ENCODE peak calls at places on chromosomes 11 and 22, in six cellular contexts. One of them, this sample, is unnamed. For H3K27me3, the result is how much of the 10 kb centered on the place peaks cover.

GRCh38 chr11:13065200-13065787 is 56.2 kb downstream of the RASSF10 start:
- DNase-seq in suprapubic skin: no peak
- DNase-seq in tibial nerve: no peak
- DNase-seq in stomach: no peak
- DNase-seq in ovary: no peak
- DNase-seq in adrenal gland: no peak
- DNase-seq in this sample: no peak

GRCh38 chr11:18739684-18740083 is 13.7 kb upstream of the IGSF22 start:
- DNase-seq in ovary: no peak
- DNase-seq in suprapubic skin: no peak
- DNase-seq in adrenal gland: no peak
- DNase-seq in stomach: no peak
- DNase-seq in tibial nerve: no peak
- DNase-seq in this sample: no peak

GRCh38 chr22:19750666-19751490 is 9.7 kb upstream of the TBX1 start:
- DNase-seq in tibial nerve: no peak
- DNase-seq in stomach: no peak
- DNase-seq in ovary: no peak
- DNase-seq in adrenal gland: no peak
- DNase-seq in suprapubic skin: no peak
- DNase-seq in this sample: no peak

GRCh38 chr11:48228761-48229160 is 12.2 kb downstream of the OR4B1 start:
- DNase-seq in suprapubic skin: no peak
- DNase-seq in ovary: no peak
- DNase-seq in adrenal gland: no peak
- DNase-seq in stomach: no peak
- DNase-seq in tibial nerve: no peak
- DNase-seq in this sample: no peak

GRCh38 chr11:99449345-99449744 is 428.6 kb downstream of the CNTN5 start:
- DNase-seq in adrenal gland: no peak
- DNase-seq in suprapubic skin: no peak
- DNase-seq in stomach: no peak
- DNase-seq in tibial nerve: no peak
- DNase-seq in ovary: no peak
- DNase-seq in this sample: no peak

GRCh38 chr11:109236696-109237095 is 185.3 kb upstream of the C11orf87 start:
- DNase-seq in ovary: no peak
- DNase-seq in suprapubic skin: no peak
- DNase-seq in tibial nerve: no peak
- DNase-seq in adrenal gland: no peak
- DNase-seq in stomach: no peak
- DNase-seq in this sample: no peak

GRCh38 chr11:77089004-77089545 is 13.6 kb upstream of the OMP start:
- DNase-seq in tibial nerve: no peak
- DNase-seq in adrenal gland: no peak
- DNase-seq in suprapubic skin: no peak
- DNase-seq in stomach: no peak
- DNase-seq in ovary: no peak
- DNase-seq in this sample: no peak

GRCh38 chr11:16839821-16840220 is 101.4 kb downstream of the C11orf58 start:
- DNase-seq in ovary: no peak
- DNase-seq in tibial nerve: no peak
- DNase-seq in stomach: no peak
- DNase-seq in adrenal gland: no peak
- DNase-seq in suprapubic skin: no peak
- DNase-seq in this sample: no peak

GRCh38 chr11:74485868-74486267 is 7.7 kb downstream of the LIPT2 start:
- DNase-seq in ovary: no peak
- DNase-seq in stomach: no peak
- DNase-seq in suprapubic skin: no peak
- DNase-seq in adrenal gland: no peak
- DNase-seq in tibial nerve: no peak
- DNase-seq in this sample: no peak

GRCh38 chr11:134079317-134079716 is 10.4 kb downstream of the JAM3 start:
- DNase-seq in suprapubic skin: no peak
- DNase-seq in stomach: no peak
- DNase-seq in adrenal gland: no peak
- DNase-seq in ovary: no peak
- DNase-seq in tibial nerve: no peak
- DNase-seq in this sample: no peak

GRCh38 chr22:29313126-29314071 is 2.1 kb downstream of the RASL10A start:
- DNase-seq in ovary: peak
- DNase-seq in adrenal gland: peak
- DNase-seq in stomach: no peak
- DNase-seq in suprapubic skin: no peak
- DNase-seq in tibial nerve: peak
- DNase-seq in this sample: no peak

GRCh38 chr11:76102772-76103171 is 103.5 kb downstream of the WNT11 start:
- DNase-seq in tibial nerve: no peak
- DNase-seq in adrenal gland: peak
- DNase-seq in stomach: peak
- DNase-seq in suprapubic skin: no peak
- DNase-seq in ovary: no peak
- DNase-seq in this sample: no peak

GRCh38 chr11:35089724-35090505 is 49.1 kb upstream of the CD44 start:
- DNase-seq in stomach: no peak
- DNase-seq in ovary: no peak
- DNase-seq in suprapubic skin: no peak
- DNase-seq in adrenal gland: no peak
- DNase-seq in tibial nerve: no peak
- DNase-seq in this sample: no peak

GRCh38 chr22:17998913-17999312 is 25.4 kb downstream of the MICAL3 start:
- DNase-seq in adrenal gland: no peak
- DNase-seq in suprapubic skin: no peak
- DNase-seq in stomach: no peak
- DNase-seq in tibial nerve: no peak
- DNase-seq in ovary: no peak
- DNase-seq in this sample: no peak

GRCh38 chr11:125950178-125950490 is 4.3 kb downstream of the VSIG10L2 start:
- DNase-seq in stomach: no peak
- DNase-seq in suprapubic skin: no peak
- DNase-seq in ovary: no peak
- DNase-seq in adrenal gland: no peak
- DNase-seq in tibial nerve: no peak
- DNase-seq in this sample: no peak

GRCh38 chr11:123587044-123587443 is 67.4 kb downstream of the SCN3B start:
- DNase-seq in stomach: no peak
- DNase-seq in ovary: no peak
- DNase-seq in tibial nerve: no peak
- DNase-seq in adrenal gland: no peak
- DNase-seq in suprapubic skin: no peak
- DNase-seq in this sample: no peak
- H3K27me3 ChIP-seq in stomach: under half
- H3K27me3 ChIP-seq in ovary: under half
- H3K27me3 ChIP-seq in tibial nerve: under half
- H3K27me3 ChIP-seq in adrenal gland: under half
- H3K27me3 ChIP-seq in suprapubic skin: under half
- H3K27me3 ChIP-seq in this sample: under half

GRCh38 chr22:42269407-42270177 is 861 bp downstream of the TCF20 start:
- DNase-seq in adrenal gland: peak
- DNase-seq in stomach: peak
- DNase-seq in ovary: peak
- DNase-seq in suprapubic skin: no peak
- DNase-seq in tibial nerve: no peak
- DNase-seq in this sample: peak
- TF ChIP-seq POLR2A in adrenal gland: no peak
- TF ChIP-seq POLR2A in stomach: no peak
- TF ChIP-seq POLR2A in ovary: no peak
- TF ChIP-seq POLR2A in suprapubic skin: no peak
- TF ChIP-seq POLR2A in tibial nerve: no peak
- TF ChIP-seq POLR2A in this sample: no peak

DNA sequence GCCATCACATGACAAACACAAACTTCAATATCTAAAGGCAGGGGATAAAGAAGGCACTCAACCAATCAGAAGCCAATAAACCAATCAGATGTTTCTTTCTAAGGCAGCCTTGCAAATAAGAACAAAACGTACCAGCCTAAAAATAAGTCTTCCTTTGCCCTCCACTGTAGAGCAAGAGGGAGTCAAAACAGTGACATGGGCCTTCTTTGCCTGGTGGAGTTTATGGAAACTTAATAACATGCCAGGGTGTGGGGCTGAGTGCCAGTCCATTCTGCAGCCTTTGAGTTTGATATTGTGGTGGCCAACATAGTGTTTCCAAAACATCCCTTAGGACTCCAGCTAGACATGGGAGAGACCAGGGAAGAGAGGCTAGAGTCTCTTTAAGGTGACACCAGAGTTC is 126.1 kb upstream of the NECTIN1 start:
- DNase-seq in ovary: no peak
- DNase-seq in tibial nerve: no peak
- DNase-seq in adrenal gland: no peak
- DNase-seq in suprapubic skin: no peak
- DNase-seq in stomach: no peak
- DNase-seq in this sample: no peak
- H3K27me3 ChIP-seq in ovary: under half
- H3K27me3 ChIP-seq in tibial nerve: under half
- H3K27me3 ChIP-seq in adrenal gland: under half
- H3K27me3 ChIP-seq in suprapubic skin: under half
- H3K27me3 ChIP-seq in stomach: under half
- H3K27me3 ChIP-seq in this sample: under half

GRCh38 chr11:33931032-33931431 is 39.2 kb upstream of the LMO2 start:
- DNase-seq in suprapubic skin: no peak
- DNase-seq in ovary: no peak
- DNase-seq in adrenal gland: no peak
- DNase-seq in stomach: no peak
- DNase-seq in tibial nerve: no peak
- DNase-seq in this sample: no peak

GRCh38 chr11:33933607-33934006 is 41.7 kb upstream of the LMO2 start:
- DNase-seq in stomach: no peak
- DNase-seq in tibial nerve: no peak
- DNase-seq in ovary: no peak
- DNase-seq in suprapubic skin: no peak
- DNase-seq in adrenal gland: no peak
- DNase-seq in this sample: no peak

GRCh38 chr11:33932721-33933120 is 40.8 kb upstream of the LMO2 start:
- DNase-seq in adrenal gland: peak
- DNase-seq in stomach: no peak
- DNase-seq in ovary: no peak
- DNase-seq in suprapubic skin: no peak
- DNase-seq in tibial nerve: no peak
- DNase-seq in this sample: no peak

GRCh38 chr11:33928564-33928963 is 36.7 kb upstream of the LMO2 start:
- DNase-seq in suprapubic skin: no peak
- DNase-seq in tibial nerve: no peak
- DNase-seq in ovary: no peak
- DNase-seq in stomach: no peak
- DNase-seq in adrenal gland: no peak
- DNase-seq in this sample: no peak

DNA sequence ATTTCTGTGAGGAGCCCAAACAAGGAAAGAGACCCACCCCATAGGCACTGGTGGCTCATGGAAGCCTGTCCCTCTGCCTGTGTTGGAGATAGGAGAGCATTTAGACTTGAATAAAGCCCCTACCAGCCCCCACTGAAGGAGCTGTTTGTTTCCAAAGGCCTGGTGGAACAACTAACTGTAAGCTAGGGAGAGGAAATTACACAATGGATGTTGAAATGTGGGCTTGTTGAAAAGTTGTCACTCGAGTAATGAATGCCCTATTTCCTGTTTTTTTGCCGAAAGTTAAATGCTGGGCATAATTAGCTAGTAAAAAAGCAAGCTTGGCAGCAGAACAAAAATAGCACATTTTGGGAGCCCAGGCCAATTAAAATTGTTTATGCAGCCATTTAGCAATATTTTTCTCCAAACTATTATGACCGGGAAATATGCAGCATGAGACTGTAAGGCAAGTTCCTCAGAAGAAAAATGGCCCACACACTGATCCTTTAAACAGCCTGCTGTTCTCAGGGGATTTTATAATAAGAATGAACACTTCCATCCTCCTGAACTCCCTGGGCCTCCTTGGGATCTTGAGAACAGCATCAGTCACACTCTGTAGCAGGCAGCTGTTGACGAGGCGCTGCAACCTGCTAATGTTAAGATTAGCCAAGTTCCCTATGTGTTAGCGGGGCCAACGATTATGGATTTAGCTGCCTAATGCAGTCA is 38.6 kb upstream of the LMO2 start:
- DNase-seq in tibial nerve: no peak
- DNase-seq in adrenal gland: no peak
- DNase-seq in stomach: no peak
- DNase-seq in suprapubic skin: no peak
- DNase-seq in ovary: no peak
- DNase-seq in this sample: no peak
- TF ChIP-seq POLR2A in tibial nerve: no peak
- TF ChIP-seq POLR2A in adrenal gland: no peak
- TF ChIP-seq POLR2A in stomach: no peak
- TF ChIP-seq POLR2A in suprapubic skin: no peak
- TF ChIP-seq POLR2A in ovary: no peak
- TF ChIP-seq POLR2A in this sample: no peak

DNA sequence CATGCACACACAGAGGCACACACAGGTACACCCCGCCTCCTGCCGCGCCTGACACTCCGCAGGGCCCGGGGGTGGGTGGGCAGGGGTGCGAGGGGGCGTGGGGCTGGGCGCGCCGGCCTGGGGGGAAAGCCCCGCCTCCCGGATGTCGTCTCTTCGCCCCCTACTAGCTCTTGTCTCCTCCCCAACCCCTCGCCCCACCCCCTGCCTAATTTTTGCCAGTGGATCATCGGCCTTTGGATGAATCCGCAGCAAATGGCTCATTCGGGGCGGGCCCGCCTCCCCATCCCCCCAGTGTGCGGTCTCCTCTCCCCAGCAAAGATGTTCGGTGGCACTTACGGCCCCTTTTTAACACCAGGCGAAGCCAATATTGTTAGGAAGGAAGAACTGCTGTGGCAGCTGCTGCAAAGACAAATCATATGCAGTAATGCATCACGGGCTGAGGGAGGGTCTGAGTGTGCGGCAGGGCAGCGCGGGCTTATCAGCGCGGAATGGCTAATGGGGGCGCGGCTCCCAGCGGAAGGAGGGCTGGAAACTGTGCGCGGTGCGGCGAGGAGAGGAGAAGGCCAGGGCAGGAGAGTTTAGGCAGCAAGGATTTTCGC is 13.4 kb upstream of the NECTIN1 start:
- DNase-seq in adrenal gland: no peak
- DNase-seq in ovary: peak
- DNase-seq in stomach: no peak
- DNase-seq in suprapubic skin: no peak
- DNase-seq in tibial nerve: no peak
- DNase-seq in this sample: no peak
- H3K27me3 ChIP-seq in adrenal gland: under half
- H3K27me3 ChIP-seq in ovary: under half
- H3K27me3 ChIP-seq in stomach: half or more
- H3K27me3 ChIP-seq in suprapubic skin: under half
- H3K27me3 ChIP-seq in tibial nerve: under half
- H3K27me3 ChIP-seq in this sample: under half